ENCODE peak calls at places on chromosomes 12 and 14, in six cellular contexts. J is neuronal stem cell, U is H9, V is IMR-90, T is H1, H is mesenchymal stem cell. D is an unnamed sample.

GRCh38 chr14:102917469-102918211 is 4.8 kb upstream of the AMN start:
- DNase-seq in T (peak; percentile 38), J (no peak), U (peak; percentile 76), V (peak; percentile 24), H (peak; percentile 45), D (no peak)

GRCh38 chr14:59852350-59852749 is 18.2 kb downstream of the RTN1 start:
- DNase-seq in J (no peak), T (no peak), V (no peak), U (no peak), H (no peak), D (no peak)

GRCh38 chr12:52415870-52416750 is 10.0 kb upstream of the KRT82 start:
- DNase-seq in J (no peak), T (no peak), U (no peak), H (peak; percentile 81), V (peak; percentile 71), D (peak; percentile 62)

GRCh38 chr12:114673169-114673833 is 10.7 kb downstream of the TBX3 start:
- DNase-seq in V (peak; percentile 93), U (peak; percentile 75), J (peak; percentile 8), H (peak; percentile 95), T (no peak), D (no peak)

GRCh38 chr14:54565236-54566151 is 1.4 kb upstream of the SAMD4A start:
- DNase-seq in V (peak; percentile 90), J (peak; percentile 80), T (no peak), U (peak; percentile 88), H (peak; percentile 93), D (peak; percentile 96)

GRCh38 chr14:23639048-23639890 is 3.1 kb downstream of the DHRS2 start:
- DNase-seq in U (no peak), H (no peak), J (no peak), V (no peak), T (no peak), D (no peak)

GRCh38 chr12:108363565-108363964 is 24.5 kb upstream of the CMKLR1 start:
- DNase-seq in H (no peak), J (no peak), V (no peak), T (no peak), U (no peak), D (no peak)

GRCh38 chr14:103067231-103067954 is 10.0 kb upstream of the CDC42BPB start:
- DNase-seq in U (no peak), T (no peak), H (peak; percentile 44), V (peak; percentile 38), J (no peak), D (peak; percentile 59)

GRCh38 chr14:102277874-102278630 is 26.9 kb downstream of the MOK start:
- DNase-seq in T (no peak), U (no peak), J (no peak), V (peak; percentile 32), H (no peak), D (no peak)

GRCh38 chr12:11477110-11477509 is 81.7 kb upstream of the PRB2 start:
- DNase-seq in H (no peak), U (no peak), V (no peak), T (no peak), J (no peak), D (peak; percentile 62)

GRCh38 chr12:47946413-47947107 is 16.8 kb upstream of the TMEM106C start:
- DNase-seq in U (no peak), J (no peak), H (peak; percentile 46), V (peak; percentile 41), T (no peak), D (no peak)

GRCh38 chr14:92848941-92849340 is 54.8 kb downstream of the GOLGA5 start:
- DNase-seq in U (no peak), T (no peak), J (no peak), V (no peak), H (no peak), D (no peak)

GRCh38 chr12:20487519-20487918 is 119.2 kb downstream of the PDE3A start:
- DNase-seq in H (no peak), J (no peak), T (no peak), U (no peak), V (no peak), D (no peak)

GRCh38 chr12:20492251-20492728 is 124.0 kb downstream of the PDE3A start:
- DNase-seq in J (no peak), H (peak; percentile 67), V (peak; percentile 65), T (no peak), U (no peak), D (no peak)

GRCh38 chr12:20491290-20491689 is 123.0 kb downstream of the PDE3A start:
- DNase-seq in V (no peak), U (no peak), H (no peak), J (no peak), T (no peak), D (no peak)

GRCh38 chr12:20490213-20490612 is 121.9 kb downstream of the PDE3A start:
- DNase-seq in H (no peak), V (peak; percentile 35), J (no peak), T (no peak), U (no peak), D (peak; percentile 15)

DNA sequence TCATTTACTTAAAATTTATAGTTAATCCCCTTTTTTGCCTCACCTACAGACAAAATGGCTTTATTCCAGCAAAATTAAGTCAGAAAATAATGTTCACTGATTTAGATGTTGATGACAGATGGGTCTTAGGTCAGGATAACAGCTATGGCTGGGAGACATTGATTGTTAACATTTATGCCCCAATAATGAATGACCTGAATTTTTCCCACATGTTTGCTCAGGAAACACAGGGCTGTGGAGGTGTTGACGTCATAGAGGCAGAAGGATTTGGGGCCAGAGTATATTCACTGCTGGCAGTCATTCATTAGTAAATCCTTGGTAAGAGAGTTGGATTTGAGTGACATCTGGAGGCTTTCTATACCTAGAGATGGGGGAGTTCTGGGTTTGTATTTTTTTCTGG is 121.3 kb downstream of the PDE3A start:
- DNase-seq in T (no peak), V (peak; percentile 36), U (no peak), J (no peak), H (no peak), D (no peak)
- H3K14ac ChIP-seq in T (no peak overlapping the region), V (no peak overlapping the region), U (no peak overlapping the region), J (no peak overlapping the region), H (no peak overlapping the region), D (no peak overlapping the region)

GRCh38 chr14:50523271-50524041 is 8.9 kb downstream of the MAP4K5 start:
- DNase-seq in H (no peak), U (no peak), J (no peak), V (no peak), T (no peak), D (no peak)

GRCh38 chr14:50524731-50525510 is 7.4 kb downstream of the MAP4K5 start:
- DNase-seq in T (no peak), H (no peak), J (no peak), V (no peak), U (no peak), D (peak; percentile 75)

GRCh38 chr14:50521912-50522341 is 10.4 kb downstream of the MAP4K5 start:
- DNase-seq in U (no peak), H (peak; percentile 47), J (no peak), V (peak; percentile 62), T (no peak), D (no peak)

GRCh38 chr14:50524071-50524470 is 8.3 kb downstream of the MAP4K5 start:
- DNase-seq in V (no peak), H (no peak), U (no peak), T (no peak), J (no peak), D (no peak)

DNA sequence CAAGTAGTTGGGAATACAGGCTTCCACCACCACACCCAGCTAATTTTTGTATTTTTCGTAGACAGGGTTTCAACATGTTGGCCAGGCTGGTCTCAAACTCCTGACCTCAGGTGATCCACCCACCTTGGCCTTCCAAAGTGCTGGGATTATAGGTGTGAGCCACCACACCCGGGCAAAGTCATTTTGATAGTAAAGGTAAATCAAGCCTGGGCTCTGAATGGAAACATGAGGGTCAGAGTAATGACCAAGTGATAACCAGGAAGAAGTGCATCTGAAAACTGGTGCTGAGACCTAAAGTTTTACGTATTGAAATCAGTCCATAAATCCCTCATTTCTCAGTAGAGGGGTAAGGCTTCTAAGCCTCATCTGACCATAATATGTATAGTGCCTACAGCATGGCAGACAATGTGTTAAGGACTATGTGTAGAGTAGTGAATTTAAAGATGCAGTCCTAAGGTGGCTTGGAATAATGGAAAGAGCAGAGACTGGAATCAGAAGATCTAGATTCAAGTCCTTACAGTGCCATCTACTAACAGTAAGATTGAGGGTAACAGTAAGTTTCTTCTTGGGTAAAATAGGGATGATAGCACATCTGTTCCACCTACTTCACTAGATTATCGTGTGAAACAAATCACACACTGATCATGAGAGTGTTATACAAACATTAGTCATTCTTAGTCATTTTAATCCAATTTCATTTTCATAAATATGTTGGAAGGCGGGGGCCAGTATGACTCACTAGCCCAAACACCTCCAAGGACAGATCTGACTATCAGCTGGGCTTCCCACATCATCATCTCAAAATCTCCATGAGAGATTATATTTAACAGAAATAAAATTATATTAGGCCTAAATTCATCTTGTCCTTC is 11.2 kb downstream of the MAP4K5 start:
- DNase-seq in U (no peak), J (no peak), V (peak; percentile 95), H (peak; percentile 65), T (no peak), D (no peak)
- H3K4me2 ChIP-seq in U (no peak overlapping the region), J (no peak overlapping the region), V (peak overlapping the region; percentile 72), H (no peak overlapping the region), T (no peak overlapping the region), D (no peak overlapping the region)

DNA sequence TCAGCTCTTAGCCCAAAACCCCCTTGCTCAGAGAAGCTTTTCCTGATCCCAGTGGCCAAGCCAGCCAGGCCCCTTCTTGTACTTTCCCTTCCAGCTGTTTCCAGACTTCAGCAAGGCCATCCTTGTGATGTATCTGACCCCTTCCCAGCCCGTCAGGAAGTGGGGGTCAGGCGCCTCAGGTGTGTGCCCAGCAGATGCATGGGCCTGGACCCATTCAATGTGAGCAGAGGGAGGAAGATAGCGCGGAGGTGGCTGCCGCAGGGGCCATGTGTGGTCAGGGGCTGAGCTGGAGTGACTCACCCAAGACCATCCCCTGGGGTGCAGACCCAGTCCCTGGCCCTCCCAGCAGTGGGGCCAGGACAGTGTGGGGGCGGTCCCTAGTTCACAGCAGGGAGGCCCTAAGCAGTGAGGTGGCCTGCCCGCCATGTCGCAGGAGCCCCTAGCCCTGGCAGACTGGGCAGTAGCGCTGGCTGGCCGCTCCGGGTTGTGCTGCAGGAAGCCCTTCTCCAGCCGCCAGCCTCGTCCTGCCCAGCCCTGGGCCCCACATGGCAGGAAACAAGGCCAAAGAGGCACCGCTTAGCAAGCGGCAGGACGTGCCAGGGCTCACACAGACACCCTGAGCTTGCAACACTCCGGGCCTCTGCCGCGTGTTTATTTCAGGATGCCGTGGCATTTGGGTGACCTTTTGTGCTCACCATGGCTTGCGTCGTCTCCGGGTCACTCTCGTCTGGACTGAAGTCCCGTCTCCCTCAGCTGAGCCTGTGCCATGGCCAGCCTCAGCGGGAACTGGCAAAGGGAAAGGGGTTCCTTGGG is 12.0 kb downstream of the ADSS1 start:
- DNase-seq in U (no peak), H (peak; percentile 92), V (peak; percentile 68), T (no peak), J (no peak), D (no peak)
- H4K91ac ChIP-seq in U (no peak overlapping the region), H (peak overlapping the region; percentile 100), V (peak overlapping the region; percentile 96), T (no peak overlapping the region), J (no peak overlapping the region), D (no peak overlapping the region)

DNA sequence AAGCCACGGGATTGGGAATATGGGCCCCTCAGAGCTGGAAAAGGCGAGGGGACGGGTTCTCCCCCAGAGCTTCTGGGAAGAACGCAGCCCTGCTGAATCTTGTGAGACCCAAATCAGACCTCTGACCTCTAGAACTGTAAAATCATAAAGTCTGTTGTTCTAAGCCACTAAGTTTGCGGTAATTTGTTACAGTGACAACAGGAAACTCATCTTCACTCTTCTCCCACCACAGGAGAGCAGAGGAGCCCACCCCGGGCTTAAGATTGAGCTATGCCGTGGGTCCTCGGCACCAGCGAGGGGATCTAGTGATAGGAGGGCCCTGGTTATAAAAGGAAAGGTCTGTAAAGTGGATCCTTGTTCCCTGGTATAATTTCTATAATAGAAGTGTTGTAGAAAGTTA is 7.5 kb downstream of the MLXIP start:
- DNase-seq in T (no peak), V (no peak), U (no peak), H (no peak), J (no peak), D (no peak)
- H3K14ac ChIP-seq in T (no peak overlapping the region), V (no peak overlapping the region), U (no peak overlapping the region), H (no peak overlapping the region), J (no peak overlapping the region), D (no peak overlapping the region)

GRCh38 chr14:99751539-99752485 is 41.4 kb upstream of the EML1 start:
- DNase-seq in V (peak; percentile 69), T (no peak), J (no peak), H (peak; percentile 90), U (no peak), D (no peak)
- H3K4me2 ChIP-seq in V (peak overlapping the region; percentile 54), T (no peak overlapping the region), J (no peak overlapping the region), H (no peak overlapping the region), U (no peak overlapping the region), D (peak overlapping the region; percentile 34)

D was measured in trophoblast cell.